ENCODE peak calls at places on chromosomes 11 and 22, in six cellular contexts. D is RPMI8226, S is upper lobe of right lung, C is pancreas, U is colonic mucosa, O is SJSA1. Q is an unnamed sample.

GRCh38 chr22:23301591-23301990 is 121.3 kb downstream of the BCR start:
- DNase-seq in U (no peak), S (no peak), D (no peak), C (no peak), O (no peak), Q (no peak)

GRCh38 chr11:107591446-107592236 is 694 bp downstream of the ELMOD1 start:
- DNase-seq in S (no peak), O (no peak), D (no peak), U (no peak), C (no peak), Q (no peak)

GRCh38 chr11:95545116-95545875 is 244.3 kb downstream of the FAM76B start:
- DNase-seq in U (no peak), C (no peak), S (no peak), D (peak), O (no peak), Q (no peak)

GRCh38 chr11:3003396-3004231 is 11.5 kb upstream of the NAP1L4 start:
- DNase-seq in C (no peak), D (no peak), U (no peak), S (peak), O (no peak), Q (no peak)

GRCh38 chr22:17910561-17911311 is 113.6 kb downstream of the MICAL3 start:
- DNase-seq in U (peak), D (peak), O (peak), S (no peak), C (no peak), Q (peak)

GRCh38 chr11:74325649-74326645 is 14.5 kb upstream of the P4HA3 start:
- DNase-seq in C (peak), O (no peak), S (peak), U (peak), D (peak), Q (no peak)

GRCh38 chr22:49999901-50000586 is 12.5 kb downstream of the IL17REL start:
- DNase-seq in D (no peak), O (peak), U (no peak), S (peak), C (no peak), Q (no peak)

GRCh38 chr11:131899954-131900580 is 529.7 kb downstream of the NTM start:
- DNase-seq in O (no peak), U (no peak), S (no peak), C (no peak), D (no peak), Q (no peak)

GRCh38 chr11:6693342-6694228 is 10.4 kb upstream of the MRPL17 start:
- DNase-seq in U (peak), O (peak), C (no peak), D (no peak), S (no peak), Q (peak)

GRCh38 chr11:74559110-74559933 is 33.1 kb upstream of the POLD3 start:
- DNase-seq in O (no peak), S (no peak), D (no peak), U (no peak), C (no peak), Q (no peak)

GRCh38 chr22:50121202-50121740 is 31.5 kb downstream of the MOV10L1 start:
- DNase-seq in C (no peak), O (peak), U (no peak), S (no peak), D (no peak), Q (no peak)

Q was measured in T1000.